ENCODE peak calls at places on chromosomes 4 and X, in ten cellular contexts. L, M, A, X, U, G, Y, O, V and S are unnamed samples.

GRCh38 chr4:790466-790820 is 35.5 kb downstream of the CPLX1 start:
- DNase-seq in L (no peak), M (no peak), A (no peak), X (no peak), U (no peak), G (no peak), Y (no peak), O (no peak), V (no peak), S (no peak)

GRCh38 chr4:124904723-124905390 is 192.3 kb upstream of the ANKRD50 start:
- DNase-seq in L (no peak), M (no peak), A (no peak), X (no peak), U (no peak), G (no peak), Y (no peak), O (no peak), V (no peak), S (no peak)

GRCh38 chrX:73932522-73932921 is 369.5 kb downstream of the CHIC1 start:
- DNase-seq in L (no peak), M (no peak), A (no peak), X (no peak), U (no peak), G (no peak), Y (no peak), O (no peak), V (no peak), S (no peak)

GRCh38 chr4:15868065-15868464 is 70.5 kb downstream of the FGFBP1 start:
- DNase-seq in L (peak), M (no peak), A (no peak), X (no peak), U (no peak), G (no peak), Y (no peak), O (no peak), V (peak), S (no peak)

GRCh38 chr4:98706935-98707334 is 48.5 kb upstream of the TSPAN5 start:
- DNase-seq in L (no peak), M (no peak), A (no peak), X (no peak), U (no peak), G (no peak), Y (no peak), O (no peak), V (no peak), S (no peak)

GRCh38 chr4:138579146-138579545 is 337.0 kb upstream of the SLC7A11 start:
- DNase-seq in L (no peak), M (no peak), A (no peak), X (no peak), U (no peak), G (no peak), Y (no peak), O (no peak), V (no peak), S (no peak)

GRCh38 chrX:70132244-70132643 is 1.0 kb upstream of the IGBP1 start:
- DNase-seq in L (no peak), M (no peak), A (no peak), X (no peak), U (peak), G (no peak), Y (no peak), O (no peak), V (no peak), S (no peak)

GRCh38 chrX:38959736-38960534 is 158.7 kb downstream of the MID1IP1 start:
- DNase-seq in L (no peak), M (no peak), A (no peak), X (no peak), U (no peak), G (no peak), Y (no peak), O (no peak), V (no peak), S (no peak)

GRCh38 chrX:110966839-110967238 is 129.2 kb upstream of the PAK3 start:
- DNase-seq in L (no peak), M (no peak), A (no peak), X (no peak), U (no peak), G (no peak), Y (no peak), O (no peak), V (no peak), S (no peak)

GRCh38 chrX:132216806-132217202 is 2.4 kb downstream of the RAP2C start:
- DNase-seq in L (no peak), M (peak), A (peak), X (peak), U (no peak), G (no peak), Y (no peak), O (no peak), V (peak), S (no peak)